ENCODE peak calls at places on chromosomes 11 and 22, in eight cellular contexts. S, Z, L, H, I, Q, M and P are unnamed samples.

GRCh38 chr11:75639752-75640151 is 29.1 kb downstream of the MAP6 start:
- DNase-seq in S (no peak), Z (no peak), L (peak), H (peak), I (peak), Q (peak), M (peak), P (peak)

GRCh38 chr11:117090111-117090706 is 8.0 kb downstream of the SIK3 start:
- DNase-seq in S (no peak), Z (no peak), L (no peak), H (no peak), I (no peak), Q (no peak), M (no peak), P (no peak)

GRCh38 chr22:46036558-46037408 is 59.8 kb upstream of the WNT7B start:
- DNase-seq in S (peak), Z (peak), L (no peak), H (no peak), I (no peak), Q (peak), M (no peak), P (peak)

GRCh38 chr11:85685820-85686459 is at the start of gene CCDC89:
- DNase-seq in S (no peak), Z (no peak), L (peak), H (peak), I (peak), Q (peak), M (peak), P (no peak)

GRCh38 chr11:114296979-114297372 is 777 bp downstream of the NNMT start:
- DNase-seq in S (no peak), Z (no peak), L (no peak), H (no peak), I (no peak), Q (no peak), M (no peak), P (no peak)

GRCh38 chr22:39239561-39240423 is 5.0 kb downstream of the PDGFB start:
- DNase-seq in S (no peak), Z (no peak), L (no peak), H (no peak), I (no peak), Q (peak), M (peak), P (no peak)

GRCh38 chr11:112321521-112322172 is 61.0 kb upstream of the PLET1 start:
- DNase-seq in S (no peak), Z (no peak), L (no peak), H (no peak), I (peak), Q (peak), M (peak), P (peak)

GRCh38 chr11:67309166-67309565 is 5.8 kb downstream of the SSH3 start:
- DNase-seq in S (no peak), Z (no peak), L (no peak), H (no peak), I (no peak), Q (no peak), M (no peak), P (no peak)

GRCh38 chr22:48489551-48490512 is 1337.8 kb downstream of the BRD1 start:
- DNase-seq in S (no peak), Z (no peak), L (no peak), H (no peak), I (no peak), Q (no peak), M (no peak), P (no peak)

GRCh38 chr11:61912530-61912898 is 4.9 kb downstream of the RAB3IL1 start:
- DNase-seq in S (no peak), Z (no peak), L (no peak), H (no peak), I (no peak), Q (peak), M (no peak), P (no peak)

GRCh38 chr11:14541180-14541579 is 21.0 kb upstream of the PSMA1 start:
- DNase-seq in S (no peak), Z (no peak), L (peak), H (no peak), I (no peak), Q (no peak), M (peak), P (no peak)

GRCh38 chr22:48837341-48837935 is 990.2 kb downstream of the BRD1 start:
- DNase-seq in S (no peak), Z (no peak), L (no peak), H (no peak), I (no peak), Q (no peak), M (no peak), P (no peak)

GRCh38 chr11:2385156-2386151 is 8.3 kb downstream of the CD81 start:
- DNase-seq in S (no peak), Z (peak), L (no peak), H (no peak), I (no peak), Q (no peak), M (no peak), P (no peak)

GRCh38 chr11:118918128-118918685 is 7.5 kb downstream of the BCL9L start:
- DNase-seq in S (no peak), Z (no peak), L (no peak), H (no peak), I (peak), Q (peak), M (peak), P (peak)

GRCh38 chr11:76184551-76184993 is 21.7 kb downstream of the WNT11 start:
- DNase-seq in S (no peak), Z (no peak), L (no peak), H (no peak), I (no peak), Q (no peak), M (no peak), P (no peak)

GRCh38 chr11:14480716-14481115 is 18.9 kb downstream of the COPB1 start:
- DNase-seq in S (no peak), Z (no peak), L (no peak), H (no peak), I (no peak), Q (no peak), M (no peak), P (no peak)

GRCh38 chr22:44941176-44941575 is 68.6 kb downstream of the PHF21B start:
- DNase-seq in S (no peak), Z (no peak), L (no peak), H (no peak), I (no peak), Q (no peak), M (no peak), P (no peak)

GRCh38 chr22:38112361-38112760 is 1.9 kb upstream of the BAIAP2L2 start:
- DNase-seq in S (no peak), Z (no peak), L (no peak), H (no peak), I (no peak), Q (no peak), M (no peak), P (no peak)

GRCh38 chr22:50624347-50625130 is 3.4 kb downstream of the ARSA start:
- DNase-seq in S (no peak), Z (no peak), L (no peak), H (no peak), I (no peak), Q (no peak), M (no peak), P (no peak)